ENCODE peak calls at places on chromosomes 11 and 22, in five cellular contexts. Z is mammary epithelial cell, W is H1, V is heart left ventricle, O is cardiac muscle cell. K is an unnamed sample.

GRCh38 chr22:23754220-23754919 is at the start of gene VPREB3:
- DNase-seq in Z (no peak), W (no peak), V (no peak), O (no peak), K (no peak)

GRCh38 chr11:92893276-92893675 is 76.2 kb upstream of the MTNR1B start:
- DNase-seq in Z (no peak), W (no peak), V (no peak), O (no peak), K (no peak)

GRCh38 chr11:133835258-133836075 is 9.8 kb downstream of the SPATA19 start:
- DNase-seq in Z (peak), W (peak), V (peak), O (peak), K (peak)

GRCh38 chr11:123251656-123252344 is 56.8 kb upstream of the CLMP start:
- DNase-seq in Z (no peak), W (no peak), V (peak), O (peak), K (no peak)

GRCh38 chr11:72081856-72082255 is 1.2 kb downstream of the LRRC51 start:
- DNase-seq in Z (no peak), W (no peak), V (no peak), O (no peak), K (no peak)

GRCh38 chr11:72598901-72599300 is 75.3 kb downstream of the PDE2A start:
- DNase-seq in Z (no peak), W (no peak), V (peak), O (peak), K (no peak)

GRCh38 chr22:24436553-24436952 is 9.2 kb downstream of the ADORA2A start:
- DNase-seq in Z (no peak), W (no peak), V (peak), O (no peak), K (no peak)

GRCh38 chr11:2853401-2853800 is 32.2 kb downstream of the CDKN1C start:
- DNase-seq in Z (no peak), W (no peak), V (no peak), O (no peak), K (no peak)

GRCh38 chr22:20459862-20460261 is 22.2 kb upstream of the SCARF2 start:
- DNase-seq in Z (no peak), W (no peak), V (no peak), O (no peak), K (no peak)

GRCh38 chr11:45665206-45665932 is at the start of gene CHST1:
- DNase-seq in Z (peak), W (no peak), V (peak), O (peak), K (no peak)

GRCh38 chr11:457071-457760 is 7.1 kb downstream of the PTDSS2 start:
- DNase-seq in Z (no peak), W (no peak), V (no peak), O (no peak), K (no peak)

GRCh38 chr11:44623321-44623715 is 57.9 kb downstream of the CD82 start:
- DNase-seq in Z (no peak), W (no peak), V (no peak), O (no peak), K (no peak)

GRCh38 chr22:42855211-42855610 is 1.9 kb downstream of the ARFGAP3 start:
- DNase-seq in Z (no peak), W (no peak), V (no peak), O (no peak), K (no peak)
- H3K27ac ChIP-seq in Z (no peak), W (no peak), V (peak), O (no peak), K (no peak)

GRCh38 chr11:9146477-9146876 is 55.1 kb upstream of the SCUBE2 start:
- DNase-seq in Z (no peak), W (no peak), V (no peak), O (no peak), K (no peak)
- H3K27ac ChIP-seq in Z (no peak), W (no peak), V (no peak), O (no peak), K (no peak)

GRCh38 chr22:36339171-36340065 is 48.3 kb downstream of the MYH9 start:
- DNase-seq in Z (peak), W (no peak), V (no peak), O (peak), K (no peak)
- H3K27ac ChIP-seq in Z (peak), W (no peak), V (peak), O (peak), K (peak)

GRCh38 chr11:36006556-36006955 is 62.7 kb downstream of the LDLRAD3 start:
- DNase-seq in Z (no peak), W (no peak), V (no peak), O (no peak), K (no peak)
- H3K27ac ChIP-seq in Z (no peak), W (no peak), V (no peak), O (no peak), K (no peak)

K was measured in keratinocyte.